ENCODE peak calls at places on chromosomes 1 and 21, in nine cellular contexts. O is HCT116, L is neural progenitor cell, J is PC-3, P is GM23248, U is hepatocyte, H is SK-N-SH, R is MM.1S, C is OCI-LY7. E is an unnamed sample.

GRCh38 chr1:53599461-53599860 is 139.5 kb downstream of the GLIS1 start:
- DNase-seq in O (no peak), L (no peak), J (no peak), P (no peak), U (no peak), H (no peak), R (no peak), C (no peak), E (no peak)

GRCh38 chr1:11158720-11159321 is 30.3 kb upstream of the ANGPTL7 start:
- DNase-seq in O (no peak), L (no peak), J (peak), P (peak), U (peak), H (no peak), R (no peak), C (no peak), E (no peak)

GRCh38 chr21:44920694-44921604 is at the start of gene ITGB2:
- DNase-seq in O (no peak), L (no peak), J (no peak), P (no peak), U (no peak), H (no peak), R (no peak), C (peak), E (peak)

GRCh38 chr1:225700164-225700740 is 47.3 kb upstream of the ENAH start:
- DNase-seq in O (peak), L (peak), J (peak), P (peak), U (peak), H (no peak), R (no peak), C (no peak), E (no peak)

GRCh38 chr1:183604048-183604808 is 14.0 kb upstream of the NCF2 start:
- DNase-seq in O (no peak), L (no peak), J (no peak), P (peak), U (no peak), H (no peak), R (no peak), C (no peak), E (no peak)

GRCh38 chr1:55204997-55205396 is 10.2 kb downstream of the USP24 start:
- DNase-seq in O (no peak), L (no peak), J (no peak), P (no peak), U (no peak), H (no peak), R (no peak), C (no peak), E (no peak)

GRCh38 chr1:118989878-118990378 is 1.8 kb upstream of the TBX15 start:
- DNase-seq in O (no peak), L (peak), J (no peak), P (peak), U (no peak), H (no peak), R (no peak), C (no peak), E (peak)

GRCh38 chr1:25702101-25702775 is 85.6 kb downstream of the MAN1C1 start:
- DNase-seq in O (no peak), L (peak), J (no peak), P (peak), U (no peak), H (no peak), R (no peak), C (no peak), E (peak)

GRCh38 chr1:112605633-112606327 is 13.2 kb downstream of the ST7L start:
- DNase-seq in O (no peak), L (no peak), J (peak), P (no peak), U (no peak), H (no peak), R (no peak), C (no peak), E (no peak)

GRCh38 chr1:172254521-172255222 is 165.8 kb upstream of the C1orf105 start:
- DNase-seq in O (peak), L (no peak), J (peak), P (peak), U (no peak), H (no peak), R (peak), C (no peak), E (no peak)

GRCh38 chr1:1051127-1051810 is 22.8 kb downstream of the RNF223 start:
- DNase-seq in O (no peak), L (no peak), J (no peak), P (no peak), U (no peak), H (no peak), R (no peak), C (no peak), E (peak)

GRCh38 chr1:228760962-228761361 is 25.7 kb downstream of the RHOU start:
- DNase-seq in O (no peak), L (no peak), J (no peak), P (no peak), U (no peak), H (no peak), R (no peak), C (no peak), E (no peak)

GRCh38 chr21:29187939-29188338 is 57.5 kb downstream of the MAP3K7CL start:
- DNase-seq in O (peak), L (no peak), J (peak), P (peak), U (no peak), H (no peak), R (no peak), C (no peak), E (no peak)

GRCh38 chr21:44753357-44753756 is 42.0 kb upstream of the TSPEAR start:
- DNase-seq in O (no peak), L (no peak), J (no peak), P (no peak), U (no peak), H (no peak), R (no peak), C (no peak), E (no peak)

GRCh38 chr21:38082936-38083335 is 166.7 kb upstream of the KCNJ6 start:
- DNase-seq in O (no peak), L (no peak), J (no peak), P (no peak), U (no peak), H (no peak), R (no peak), C (no peak), E (no peak)

GRCh38 chr1:40945491-40945973 is 34.0 kb upstream of the CTPS1 start:
- DNase-seq in O (no peak), L (no peak), J (no peak), P (peak), U (no peak), H (no peak), R (no peak), C (no peak), E (no peak)

GRCh38 chr21:16186742-16187141 is 457.0 kb downstream of the USP25 start:
- DNase-seq in O (no peak), L (no peak), J (no peak), P (no peak), U (no peak), H (no peak), R (no peak), C (no peak), E (no peak)
- TF ChIP-seq EZH2phosphoT487 in O (no peak), L (no peak), J (no peak), P (no peak), U (no peak), H (no peak), R (no peak), C (no peak), E (no peak)

DNA sequence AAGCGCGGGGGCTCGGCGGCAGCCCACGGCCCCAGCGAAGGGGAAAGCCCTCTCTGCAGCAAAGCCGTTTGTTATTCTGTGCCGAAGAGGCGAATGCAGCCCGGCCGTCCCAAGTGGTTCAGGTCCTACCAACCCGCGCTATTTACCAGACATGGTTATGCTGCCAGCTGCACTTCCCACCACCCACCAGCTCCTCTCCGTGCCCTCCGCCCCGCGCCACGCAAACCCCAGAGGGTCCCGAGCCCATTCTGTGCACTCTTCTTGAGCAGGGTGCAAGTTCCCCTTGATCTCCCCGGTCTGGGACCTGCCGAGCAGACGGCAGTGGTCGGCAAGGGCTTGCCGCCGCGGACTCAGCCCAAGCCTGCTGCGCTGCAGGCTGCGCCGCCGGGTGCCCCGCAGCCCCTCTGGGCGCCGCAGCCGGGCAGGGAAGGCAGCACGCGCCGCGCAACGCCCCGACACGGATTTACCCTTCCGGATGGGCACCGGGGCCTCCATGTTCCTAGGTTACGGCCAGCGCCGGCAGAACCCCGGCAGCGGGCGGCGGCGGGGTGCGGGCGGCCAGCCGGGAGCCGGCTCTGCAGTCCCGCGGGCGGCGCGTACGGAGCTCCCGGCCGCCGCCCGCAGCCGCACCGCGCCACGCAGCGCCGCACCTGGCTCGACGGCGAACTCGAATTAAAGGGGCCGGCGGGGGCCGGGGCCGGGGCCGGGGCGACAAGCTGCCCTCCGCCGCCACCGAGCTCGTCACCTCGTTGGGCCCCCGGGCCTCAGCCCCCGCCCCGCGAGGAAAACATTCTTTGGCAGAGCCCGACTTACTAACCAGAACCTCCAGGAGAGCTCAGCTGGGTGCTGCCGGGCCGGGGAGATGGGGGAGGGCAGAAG is 865 bp upstream of the KCNA2 start:
- DNase-seq in O (no peak), L (peak), J (no peak), P (peak), U (peak), H (peak), R (no peak), C (no peak), E (peak)
- H3K4me3 ChIP-seq in O (no peak), L (peak), J (no peak), P (peak), U (peak), H (peak), R (peak), C (no peak), E (peak)

GRCh38 chr1:155909894-155910293 is 1.3 kb downstream of the RIT1 start:
- DNase-seq in O (no peak), L (no peak), J (peak), P (peak), U (peak), H (no peak), R (no peak), C (peak), E (no peak)

GRCh38 chr1:155912056-155912536 is 947 bp upstream of the RIT1 start:
- DNase-seq in O (no peak), L (no peak), J (peak), P (no peak), U (peak), H (no peak), R (peak), C (no peak), E (peak)

GRCh38 chr1:155913969-155914757 is 3.0 kb upstream of the RIT1 start:
- DNase-seq in O (no peak), L (no peak), J (no peak), P (peak), U (no peak), H (no peak), R (no peak), C (no peak), E (no peak)

GRCh38 chr1:155911156-155912055 is at the start of gene RIT1:
- DNase-seq in O (no peak), L (peak), J (peak), P (peak), U (peak), H (peak), R (peak), C (peak), E (peak)

DNA sequence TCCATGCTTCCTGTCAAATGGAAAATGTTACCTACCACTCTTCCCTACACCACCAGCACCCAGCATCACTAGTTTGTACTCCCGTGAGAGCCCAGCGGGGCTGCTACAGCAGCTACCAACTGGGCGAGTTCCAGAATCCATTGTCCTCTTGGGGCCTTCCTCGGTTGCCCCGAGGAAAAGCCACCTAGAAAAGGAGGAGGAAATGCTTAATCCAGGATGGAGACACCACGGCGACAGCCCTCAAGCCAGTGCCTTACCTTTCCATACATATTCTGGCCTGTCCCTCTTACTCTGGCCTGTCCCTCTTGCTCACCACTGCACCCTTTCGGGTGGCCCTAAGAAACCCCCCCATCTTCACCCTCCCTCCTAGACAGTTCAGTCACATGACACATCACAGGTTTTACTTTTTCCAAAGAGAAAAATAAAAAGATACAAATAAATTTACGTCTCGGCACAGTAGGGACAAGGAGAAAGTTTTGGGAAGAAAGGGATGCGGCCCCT is 478 bp downstream of the RIT1 start:
- DNase-seq in O (no peak), L (peak), J (peak), P (peak), U (peak), H (peak), R (no peak), C (peak), E (peak)
- H2AFZ ChIP-seq in O (no peak), L (peak), J (peak), P (peak), U (peak), H (peak), R (peak), C (no peak), E (peak)

GRCh38 chr1:33009561-33009960 is 27.1 kb downstream of the AK2 start:
- DNase-seq in O (no peak), L (no peak), J (no peak), P (no peak), U (no peak), H (no peak), R (no peak), C (no peak), E (no peak)

GRCh38 chr1:33007190-33008050 is 29.3 kb downstream of the AK2 start:
- DNase-seq in O (peak), L (peak), J (peak), P (peak), U (peak), H (peak), R (no peak), C (peak), E (peak)

GRCh38 chr1:33010946-33011731 is 25.5 kb downstream of the AK2 start:
- DNase-seq in O (no peak), L (no peak), J (no peak), P (peak), U (no peak), H (no peak), R (no peak), C (no peak), E (no peak)

GRCh38 chr1:33005812-33006465 is 30.7 kb downstream of the AK2 start:
- DNase-seq in O (no peak), L (peak), J (no peak), P (no peak), U (no peak), H (no peak), R (no peak), C (no peak), E (peak)

DNA sequence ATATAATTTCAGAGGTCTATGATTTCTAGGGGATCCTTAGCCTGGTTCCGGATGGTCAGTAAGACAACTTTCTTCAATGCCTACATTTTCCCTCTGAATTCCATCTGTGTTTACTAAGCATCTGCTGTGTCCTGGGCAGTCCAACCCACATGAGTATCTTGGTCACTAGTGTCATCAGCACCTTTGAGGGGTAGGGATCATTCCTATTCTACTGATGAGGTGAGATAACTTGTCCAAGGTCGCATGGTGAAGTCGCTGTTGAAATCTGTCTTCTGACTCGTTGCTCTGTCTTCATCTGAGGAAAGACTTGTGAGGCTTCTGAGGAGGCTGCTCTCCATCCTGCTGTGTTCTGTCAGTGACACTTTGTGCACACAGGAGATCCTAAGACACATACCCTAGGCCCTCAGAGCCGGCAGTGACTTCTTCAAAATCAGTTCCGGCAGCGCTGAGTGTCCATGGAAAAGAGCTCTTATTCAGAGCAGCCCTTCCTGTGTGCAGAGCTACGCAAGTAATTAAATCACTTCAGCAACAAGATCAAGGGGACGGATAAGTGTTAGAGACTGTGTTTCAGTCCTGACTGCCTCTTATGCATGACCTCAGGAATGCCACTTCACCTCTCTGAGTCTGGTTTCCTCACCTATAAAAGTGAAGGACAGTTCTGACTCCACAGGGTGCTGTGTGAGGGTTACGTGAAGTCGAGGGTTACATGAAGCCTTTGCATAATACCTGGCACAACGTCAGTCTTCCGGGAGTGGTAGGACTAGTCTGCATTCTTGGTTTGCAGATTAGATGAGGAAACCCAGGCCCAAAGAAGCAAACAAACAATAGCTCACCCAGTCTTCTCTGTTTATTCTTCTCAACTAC is 28.4 kb downstream of the AK2 start:
- DNase-seq in O (no peak), L (no peak), J (peak), P (peak), U (peak), H (no peak), R (no peak), C (no peak), E (no peak)
- TF ChIP-seq EZH2phosphoT487 in O (no peak), L (no peak), J (no peak), P (no peak), U (no peak), H (no peak), R (no peak), C (no peak), E (no peak)

DNA sequence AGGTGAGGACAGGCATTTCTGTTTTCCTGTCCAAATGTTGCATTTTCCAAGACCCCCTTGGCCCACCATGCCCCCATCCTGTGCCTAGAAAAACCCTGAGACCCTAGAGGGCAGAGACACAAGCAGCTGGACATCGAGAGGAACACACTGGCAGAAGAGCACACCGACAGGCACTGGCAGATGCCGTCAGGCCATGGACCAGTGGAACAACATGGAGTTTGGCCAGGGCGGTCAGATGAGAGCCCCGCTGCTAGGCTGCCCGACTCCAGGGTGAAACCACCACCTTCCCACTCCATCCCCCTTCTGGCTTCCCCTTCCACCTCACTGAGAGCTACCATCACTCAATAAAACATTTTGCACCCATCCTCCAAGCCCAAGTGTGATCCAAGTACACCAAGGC is 438.4 kb downstream of the SIPA1L2 start:
- DNase-seq in O (no peak), L (no peak), J (no peak), P (no peak), U (no peak), H (no peak), R (no peak), C (no peak), E (no peak)
- H3K4me3 ChIP-seq in O (no peak), L (no peak), J (no peak), P (no peak), U (no peak), H (no peak), R (no peak), C (no peak), E (no peak)

E was measured in GM23338.